ENCODE peak calls at places on chromosomes 3 and 15, in five cellular contexts. N is AG04450, I is pancreas, A is esophagus muscularis mucosa, B is psoas muscle. Z is an unnamed sample.

GRCh38 chr3:63328386-63328785 is 50.3 kb downstream of the SYNPR start:
- DNase-seq in N (no peak), I (no peak), A (no peak), B (no peak), Z (no peak)

GRCh38 chr3:12175844-12176453 is 17.2 kb upstream of the TIMP4 start:
- DNase-seq in N (no peak), I (peak; percentile 67), A (no peak), B (peak; percentile 64), Z (peak; percentile 63)

GRCh38 chr15:85742186-85742751 is 52.5 kb downstream of the KLHL25 start:
- DNase-seq in N (no peak), I (peak; percentile 10), A (no peak), B (no peak), Z (no peak)

GRCh38 chr3:127535901-127536817 is 54.4 kb downstream of the TPRA1 start:
- DNase-seq in N (no peak), I (no peak), A (no peak), B (no peak), Z (no peak)

GRCh38 chr3:105823149-105823866 is 45.5 kb downstream of the CBLB start:
- DNase-seq in N (peak; percentile 85), I (no peak), A (no peak), B (no peak), Z (no peak)

GRCh38 chr15:79896634-79897379 is at the start of gene MTHFS:
- DNase-seq in N (no peak), I (peak; percentile 88), A (peak; percentile 92), B (peak; percentile 78), Z (peak; percentile 84)

GRCh38 chr3:149042766-149043386 is 43.5 kb downstream of the HLTF start:
- DNase-seq in N (no peak), I (no peak), A (no peak), B (no peak), Z (no peak)

GRCh38 chr3:8741581-8742355 is 8.2 kb downstream of the CAV3 start:
- DNase-seq in N (peak; percentile 59), I (no peak), A (no peak), B (peak; percentile 36), Z (no peak)

GRCh38 chr3:14725015-14725431 is 50.1 kb downstream of the C3orf20 start:
- DNase-seq in N (peak; percentile 61), I (no peak), A (no peak), B (peak; percentile 42), Z (no peak)

GRCh38 chr3:30263238-30263920 is 343.0 kb upstream of the TGFBR2 start:
- DNase-seq in N (no peak), I (no peak), A (no peak), B (no peak), Z (no peak)

DNA sequence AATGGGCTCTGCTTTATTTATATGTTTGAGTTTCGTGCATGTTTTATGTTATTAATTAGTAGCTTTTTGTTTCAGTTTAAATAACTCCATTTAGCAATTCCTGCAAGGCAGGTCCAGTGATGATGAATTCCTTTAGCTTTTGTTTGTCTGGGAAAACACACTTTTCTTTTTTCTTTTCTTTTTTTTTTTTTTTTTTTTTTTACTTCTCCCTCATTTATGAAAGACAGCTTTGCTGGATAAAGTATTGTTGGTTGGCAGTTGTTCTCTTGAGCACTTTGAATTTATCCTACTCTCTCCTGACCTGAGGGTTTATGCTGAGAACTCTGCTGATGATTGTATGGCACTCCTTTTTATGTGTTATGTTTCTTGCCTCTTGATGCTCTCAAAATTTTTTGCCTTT is 35.7 kb downstream of the TMEM39A start:
- DNase-seq in N (no peak), I (no peak), A (no peak), B (no peak), Z (no peak)
- H3K9me3 ChIP-seq in N (peaks cover 9% of the 10 kb centered on the region), I (no peaks in the 10 kb centered on the region), A (peaks cover 38% of the 10 kb centered on the region), B (peaks cover 52% of the 10 kb centered on the region), Z (no peaks in the 10 kb centered on the region)

DNA sequence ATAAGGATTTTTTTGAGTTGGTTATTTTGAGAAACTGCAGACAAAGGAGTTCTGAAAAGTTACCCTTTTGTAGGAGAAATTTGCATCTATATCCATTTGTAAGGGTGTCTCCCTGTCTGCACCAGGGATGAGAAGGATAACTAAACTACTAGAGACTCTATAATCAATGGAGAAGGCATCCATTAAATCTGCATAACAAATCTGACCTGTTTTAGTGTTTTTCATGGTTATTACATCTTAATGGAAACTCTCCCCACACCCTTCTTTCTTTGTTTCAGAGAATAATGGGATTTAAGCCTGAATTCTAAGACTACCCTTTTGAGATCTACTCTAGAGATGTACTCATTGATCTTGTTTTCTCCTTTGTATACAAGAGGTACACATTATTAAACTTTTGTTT is 82.0 kb upstream of the DAZL start:
- DNase-seq in N (no peak), I (no peak), A (no peak), B (no peak), Z (no peak)
- H3K9me3 ChIP-seq in N (no peaks in the 10 kb centered on the region), I (no peaks in the 10 kb centered on the region), A (no peaks in the 10 kb centered on the region), B (no peaks in the 10 kb centered on the region), Z (no peaks in the 10 kb centered on the region)

DNA sequence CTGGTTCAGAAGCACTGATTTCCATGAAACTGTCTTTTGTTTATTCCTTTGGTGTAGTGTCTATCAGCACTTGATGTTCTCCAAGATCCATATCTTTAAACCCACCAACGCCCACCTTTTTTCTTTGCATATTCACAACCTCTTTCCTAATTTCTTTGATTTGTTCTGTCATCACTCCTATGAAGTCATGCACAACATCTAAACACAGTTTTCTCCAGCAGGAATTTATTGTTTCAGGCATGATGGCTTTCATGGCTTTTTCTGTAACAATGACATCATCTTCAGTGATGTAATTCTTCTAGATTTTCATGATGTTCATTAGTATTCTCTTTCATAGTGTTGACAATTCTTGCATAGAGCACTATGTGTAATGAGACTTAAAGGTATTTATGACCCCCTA is 219.6 kb upstream of the POU1F1 start:
- DNase-seq in N (no peak), I (no peak), A (no peak), B (no peak), Z (no peak)
- H3K9me3 ChIP-seq in N (no peaks in the 10 kb centered on the region), I (no peaks in the 10 kb centered on the region), A (no peaks in the 10 kb centered on the region), B (no peaks in the 10 kb centered on the region), Z (no peaks in the 10 kb centered on the region)

GRCh38 chr15:95350908-95351307 is 979.6 kb upstream of the NR2F2 start:
- DNase-seq in N (no peak), I (no peak), A (no peak), B (no peak), Z (no peak)
- H3K9me3 ChIP-seq in N (no peaks in the 10 kb centered on the region), I (no peaks in the 10 kb centered on the region), A (no peaks in the 10 kb centered on the region), B (no peaks in the 10 kb centered on the region), Z (no peaks in the 10 kb centered on the region)

GRCh38 chr3:128854382-128854939 is 25.0 kb upstream of the ACAD9 start:
- DNase-seq in N (no peak), I (no peak), A (no peak), B (no peak), Z (no peak)

GRCh38 chr3:128850544-128850943 is 28.9 kb upstream of the ACAD9 start:
- DNase-seq in N (no peak), I (no peak), A (no peak), B (no peak), Z (no peak)

GRCh38 chr3:128853826-128854225 is 25.6 kb upstream of the ACAD9 start:
- DNase-seq in N (no peak), I (no peak), A (no peak), B (no peak), Z (no peak)

GRCh38 chr3:128849776-128850542 is 29.5 kb upstream of the ACAD9 start:
- DNase-seq in N (no peak), I (no peak), A (no peak), B (no peak), Z (no peak)

DNA sequence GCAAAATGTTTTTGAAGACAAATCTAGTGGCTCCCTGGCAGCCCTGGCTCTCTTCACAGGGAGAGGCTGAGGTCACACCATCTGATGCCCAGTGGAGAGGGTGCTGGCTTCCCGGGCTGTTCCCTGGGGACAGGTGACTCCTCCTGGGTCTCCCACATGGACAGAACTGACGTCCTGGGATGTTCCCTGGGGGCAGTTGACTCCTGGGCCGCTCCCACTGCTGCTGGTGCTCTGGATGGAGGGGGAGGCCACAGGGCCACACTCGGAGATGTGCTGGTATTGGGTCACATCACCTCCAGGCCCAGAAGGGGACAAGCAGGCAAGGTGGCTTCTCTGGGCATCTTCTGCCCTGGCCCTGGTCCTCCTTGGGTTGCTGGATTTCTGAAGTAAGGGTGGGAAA is 27.8 kb upstream of the ACAD9 start:
- DNase-seq in N (no peak), I (no peak), A (no peak), B (no peak), Z (no peak)
- H3K9me3 ChIP-seq in N (peaks cover 20% of the 10 kb centered on the region), I (no peaks in the 10 kb centered on the region), A (no peaks in the 10 kb centered on the region), B (no peaks in the 10 kb centered on the region), Z (no peaks in the 10 kb centered on the region)

DNA sequence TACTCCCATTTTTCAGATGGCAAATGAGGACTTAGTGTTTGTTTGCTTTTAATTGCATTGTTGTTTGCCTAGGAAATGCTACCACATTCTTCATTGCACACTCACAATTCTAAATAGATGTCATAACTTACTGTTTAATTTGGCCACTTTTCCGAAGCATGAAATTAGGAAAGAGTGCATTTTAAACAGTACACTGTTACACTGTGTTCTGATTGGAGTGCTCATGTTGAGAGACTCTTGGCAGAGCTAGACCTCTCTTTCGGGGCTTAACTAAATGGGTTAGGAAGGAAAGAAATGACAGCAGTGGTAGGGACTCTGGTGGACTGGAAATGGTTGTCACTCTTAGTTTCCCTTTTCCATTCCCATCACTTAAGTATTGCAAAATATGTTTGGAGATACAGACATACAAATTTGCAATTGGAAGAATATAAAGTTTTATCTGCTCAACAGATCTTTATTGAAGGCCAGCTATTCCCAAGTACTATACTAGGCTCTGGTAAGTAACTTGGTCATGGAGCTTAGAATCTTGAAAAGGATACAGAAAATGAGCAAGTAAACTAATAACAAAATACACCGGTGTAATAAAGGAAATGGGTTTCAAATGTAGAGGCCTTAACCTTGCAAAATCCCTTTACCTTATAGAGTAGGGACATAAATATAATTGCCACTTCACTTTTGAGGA is 90.2 kb downstream of the DCUN1D1 start:
- DNase-seq in N (no peak), I (no peak), A (no peak), B (no peak), Z (peak; percentile 37)
- H3K9me3 ChIP-seq in N (no peaks in the 10 kb centered on the region), I (no peaks in the 10 kb centered on the region), A (no peaks in the 10 kb centered on the region), B (no peaks in the 10 kb centered on the region), Z (no peaks in the 10 kb centered on the region)

DNA sequence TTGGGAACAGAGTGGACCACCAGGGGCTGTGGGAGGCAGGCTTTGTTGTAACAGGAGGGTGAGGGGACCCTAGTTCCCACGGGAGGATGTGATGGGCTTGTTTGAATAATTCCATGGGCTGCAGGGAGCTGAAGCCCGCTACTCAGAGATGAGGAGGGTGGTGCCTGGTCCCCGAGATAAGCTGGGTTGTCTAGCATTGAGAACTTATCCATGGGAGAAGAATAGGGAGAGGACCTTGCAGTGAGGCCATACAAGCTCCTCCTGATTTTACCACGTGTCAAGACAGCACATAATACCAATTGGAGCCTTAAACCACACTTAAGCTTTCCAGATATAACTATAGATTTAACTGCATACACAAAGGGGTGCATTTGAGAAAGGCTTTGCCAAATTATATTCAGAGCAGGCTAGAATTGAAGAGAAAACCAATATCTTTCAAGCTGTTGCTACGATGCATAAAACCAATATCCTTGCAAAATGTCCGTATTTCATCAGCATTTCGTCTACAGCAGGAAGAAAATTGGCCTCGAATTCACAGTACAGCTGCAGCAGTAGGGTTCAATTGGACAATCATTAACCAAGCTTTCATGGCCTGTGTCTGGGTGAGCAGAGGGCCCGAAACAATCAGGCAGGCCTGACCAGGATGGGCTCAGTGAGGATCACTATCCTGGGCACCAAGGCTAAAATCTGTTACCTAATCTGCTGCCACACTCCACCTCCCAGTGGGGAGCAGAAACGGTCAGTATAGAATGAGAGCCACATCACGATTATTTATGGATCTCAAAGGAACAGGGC is 500.7 kb downstream of the OCA2 start:
- DNase-seq in N (no peak), I (no peak), A (no peak), B (no peak), Z (no peak)
- H3K9me3 ChIP-seq in N (peaks cover 12% of the 10 kb centered on the region), I (no peaks in the 10 kb centered on the region), A (no peaks in the 10 kb centered on the region), B (no peaks in the 10 kb centered on the region), Z (no peaks in the 10 kb centered on the region)

Z was measured in lung.